ENCODE peak calls at places on chromosomes 16 and 17, in ten cellular contexts. Z, P, Q, V, U, R, T, G, F and K are unnamed samples.

GRCh38 chr16:50879873-50880695 is 138.2 kb downstream of the CYLD start:
- DNase-seq in Z (no peak), F (no peak), U (no peak), T (no peak), P (no peak), Q (no peak), R (no peak), V (no peak), G (no peak), K (no peak)

GRCh38 chr17:56976941-56977570 is 875 bp upstream of the SCPEP1 start:
- DNase-seq in G (no peak), U (no peak), V (no peak), R (no peak), Z (no peak), F (no peak), Q (no peak), P (no peak), T (no peak), K (no peak)

GRCh38 chr16:55476625-55477533 is 2.1 kb upstream of the MMP2 start:
- DNase-seq in U (no peak), Q (no peak), P (no peak), F (no peak), R (no peak), V (no peak), Z (no peak), G (no peak), T (no peak), K (no peak)

GRCh38 chr17:35588196-35588920 is 1.2 kb downstream of the AP2B1 start:
- DNase-seq in P (peak), Z (no peak), G (no peak), V (no peak), Q (no peak), R (peak), F (no peak), U (no peak), T (no peak), K (peak)

GRCh38 chr17:2034806-2035548 is 5.0 kb downstream of the DPH1 start:
- DNase-seq in R (no peak), Z (no peak), P (no peak), U (no peak), V (no peak), Q (no peak), G (no peak), T (no peak), F (no peak), K (no peak)

GRCh38 chr16:69579783-69580182 is 14.0 kb downstream of the NFAT5 start:
- DNase-seq in P (no peak), Z (no peak), T (no peak), F (no peak), U (no peak), V (no peak), R (no peak), G (no peak), Q (no peak), K (no peak)

GRCh38 chr17:32569171-32570080 is 82.6 kb downstream of the CDK5R1 start:
- DNase-seq in R (peak), P (no peak), Q (no peak), V (no peak), Z (no peak), U (no peak), F (no peak), G (no peak), T (no peak), K (no peak)

GRCh38 chr16:30769379-30770089 is 7.4 kb downstream of the RNF40 start:
- DNase-seq in P (no peak), T (no peak), R (no peak), Q (no peak), U (no peak), F (no peak), G (no peak), V (no peak), Z (no peak), K (no peak)

GRCh38 chr16:89784409-89784808 is 32.0 kb downstream of the FANCA start:
- DNase-seq in F (peak), U (no peak), R (no peak), Q (no peak), P (no peak), Z (no peak), G (no peak), T (no peak), V (no peak), K (no peak)